ENCODE peak calls at places on chromosome 22, in four cellular contexts. D, Q, X and J are unnamed samples.
A peak's percentile ranks its signal among the peaks of the same experiment; 100 is the strongest.

GRCh38 chr22:27474711-27475547 is 326.6 kb downstream of the MN1 start:
- DNase-seq in D (no peak), X (peak; percentile 23), Q (no peak), J (no peak)

GRCh38 chr22:47151490-47151889 is 389.0 kb downstream of the TBC1D22A start:
- DNase-seq in Q (no peak), X (no peak), D (no peak), J (no peak)

GRCh38 chr22:39427751-39428596 is 28.4 kb downstream of the TAB1 start:
- DNase-seq in D (no peak), Q (no peak), X (no peak), J (no peak)

GRCh38 chr22:20438066-20438677 is 547 bp upstream of the SCARF2 start:
- DNase-seq in D (no peak), X (no peak), Q (peak; percentile 66), J (no peak)

GRCh38 chr22:43404673-43405385 is 7.0 kb upstream of the MPPED1 start:
- DNase-seq in X (no peak), D (no peak), Q (no peak), J (no peak)

GRCh38 chr22:46320716-46321386 is 14.7 kb upstream of the TRMU start:
- DNase-seq in X (no peak), Q (no peak), D (no peak), J (no peak)

GRCh38 chr22:20249797-20250354 is 18.2 kb downstream of the RTN4R start:
- DNase-seq in D (no peak), X (peak; percentile 78), Q (no peak), J (no peak)

GRCh38 chr22:46119729-46120419 is 30.5 kb upstream of the PPARA start:
- DNase-seq in X (peak; percentile 74), Q (no peak), D (no peak), J (no peak)

GRCh38 chr22:20422965-20423635 is 14.5 kb downstream of the SCARF2 start:
- DNase-seq in X (peak; percentile 75), D (no peak), Q (peak; percentile 70), J (no peak)

GRCh38 chr22:39900306-39901227 is at the start of gene GRAP2:
- DNase-seq in D (peak; percentile 30), X (no peak), Q (no peak), J (peak; percentile 58)

GRCh38 chr22:47294571-47294970 is 532.1 kb downstream of the TBC1D22A start:
- DNase-seq in D (no peak), Q (no peak), X (no peak), J (no peak)

GRCh38 chr22:36201630-36202312 is at the start of gene APOL4:
- DNase-seq in Q (peak; percentile 64), X (peak; percentile 59), D (no peak), J (no peak)

GRCh38 chr22:17540481-17540880 is 22.8 kb upstream of the SLC25A18 start:
- DNase-seq in X (no peak), Q (no peak), D (no peak), J (no peak)
- TF ChIP-seq CTCF in X (no peak), Q (no peak), D (peak; percentile 70), J (no peak)

GRCh38 chr22:50544078-50544745 is 1.5 kb upstream of the KLHDC7B start:
- DNase-seq in X (peak; percentile 76), D (peak; percentile 66), Q (peak; percentile 91), J (peak; percentile 88)
- TF ChIP-seq CTCF in X (peak; percentile 51), D (peak; percentile 80), Q (peak; percentile 19), J (peak; percentile 74)

GRCh38 chr22:30604723-30605122 is 2.3 kb upstream of the TCN2 start:
- DNase-seq in X (no peak), Q (no peak), D (no peak), J (no peak)

GRCh38 chr22:30601464-30601863 is 5.5 kb upstream of the TCN2 start:
- DNase-seq in Q (no peak), X (no peak), D (no peak), J (no peak)

GRCh38 chr22:30598986-30599385 is 7.3 kb upstream of the PES1 start:
- DNase-seq in X (no peak), D (no peak), Q (no peak), J (no peak)

GRCh38 chr22:30600925-30601324 is 6.0 kb upstream of the TCN2 start:
- DNase-seq in D (no peak), Q (no peak), X (no peak), J (no peak)

GRCh38 chr22:30602049-30602448 is 4.9 kb upstream of the TCN2 start:
- DNase-seq in X (no peak), Q (no peak), D (peak; percentile 49), J (no peak)
- TF ChIP-seq CTCF in X (no peak), Q (peak; percentile 25), D (peak; percentile 68), J (peak; percentile 21)

GRCh38 chr22:33274214-33274828 is 216.1 kb upstream of the SYN3 start:
- DNase-seq in Q (no peak), X (peak; percentile 40), D (peak; percentile 87), J (peak; percentile 42)
- TF ChIP-seq CTCF in Q (no peak), X (peak; percentile 32), D (peak; percentile 96), J (peak; percentile 82)

GRCh38 chr22:25896098-25896497 is 154.1 kb downstream of the MYO18B start:
- DNase-seq in D (peak; percentile 10), Q (no peak), X (no peak), J (peak; percentile 16)
- TF ChIP-seq CTCF in D (peak; percentile 51), Q (no peak), X (no peak), J (no peak)

DNA sequence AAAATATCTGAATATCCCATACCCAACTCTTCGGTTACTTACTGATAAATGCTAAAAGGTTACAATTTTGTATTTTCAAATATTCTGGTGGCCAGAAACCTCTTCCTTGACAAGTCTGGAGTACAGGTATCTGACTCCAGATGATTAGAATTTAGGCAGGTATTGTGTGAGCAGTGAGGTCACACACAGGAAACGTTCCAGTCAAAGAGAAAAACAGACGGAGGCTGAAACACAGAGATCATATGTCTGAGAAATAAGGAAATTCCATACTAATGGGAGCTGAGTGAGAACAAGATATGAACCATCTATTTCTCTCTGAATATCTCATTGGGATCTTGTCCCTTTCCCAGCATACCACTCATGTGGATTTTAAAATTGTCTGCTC is 89.4 kb upstream of the IGLL5 start:
- DNase-seq in X (no peak), D (no peak), Q (no peak), J (no peak)
- TF ChIP-seq CTCF in X (no peak), D (no peak), Q (no peak), J (no peak)